ENCODE peak calls at places on chromosomes 4 and X, in nine cellular contexts. One of them, this sample, is unnamed.
A peak's percentile ranks its signal among the peaks of the same experiment; 100 is the strongest.

GRCh38 chrX:71618303-71618721 is at the start of gene CXCR3:
- DNase-seq in GM12864: no peak
- DNase-seq in foreskin keratinocyte: no peak
- DNase-seq in progenitor cell of endocrine pancreas: no peak
- DNase-seq in prostate gland: no peak
- DNase-seq in lung: peak; percentile 38
- DNase-seq in fibroblast of mammary gland: no peak
- DNase-seq in endodermal cell: no peak
- DNase-seq in B cell: no peak
- DNase-seq in this sample: peak; percentile 50

GRCh38 chr4:8708401-8709021 is 115.9 kb downstream of the CPZ start:
- DNase-seq in endodermal cell: peak; percentile 12
- DNase-seq in prostate gland: no peak
- DNase-seq in fibroblast of mammary gland: no peak
- DNase-seq in lung: no peak
- DNase-seq in GM12864: no peak
- DNase-seq in B cell: no peak
- DNase-seq in progenitor cell of endocrine pancreas: no peak
- DNase-seq in foreskin keratinocyte: no peak
- DNase-seq in this sample: no peak

GRCh38 chr4:68451246-68452211 is 4.3 kb downstream of the TMPRSS11E start:
- DNase-seq in foreskin keratinocyte: peak; percentile 63
- DNase-seq in prostate gland: no peak
- DNase-seq in progenitor cell of endocrine pancreas: no peak
- DNase-seq in GM12864: peak; percentile 3
- DNase-seq in lung: no peak
- DNase-seq in fibroblast of mammary gland: no peak
- DNase-seq in B cell: no peak
- DNase-seq in endodermal cell: no peak
- DNase-seq in this sample: no peak

GRCh38 chr4:53902786-53903185 is 161.6 kb downstream of the CHIC2 start:
- DNase-seq in fibroblast of mammary gland: peak; percentile 33
- DNase-seq in endodermal cell: no peak
- DNase-seq in prostate gland: no peak
- DNase-seq in lung: no peak
- DNase-seq in B cell: no peak
- DNase-seq in GM12864: no peak
- DNase-seq in progenitor cell of endocrine pancreas: no peak
- DNase-seq in foreskin keratinocyte: no peak
- DNase-seq in this sample: no peak

GRCh38 chrX:40607381-40607780 is 15.8 kb upstream of the MPC1L start:
- DNase-seq in endodermal cell: no peak
- DNase-seq in foreskin keratinocyte: no peak
- DNase-seq in progenitor cell of endocrine pancreas: no peak
- DNase-seq in lung: no peak
- DNase-seq in fibroblast of mammary gland: no peak
- DNase-seq in B cell: no peak
- DNase-seq in prostate gland: no peak
- DNase-seq in GM12864: no peak
- DNase-seq in this sample: no peak

GRCh38 chr4:159606835-159607234 is 504.0 kb downstream of the RAPGEF2 start:
- DNase-seq in prostate gland: no peak
- DNase-seq in lung: no peak
- DNase-seq in foreskin keratinocyte: no peak
- DNase-seq in B cell: no peak
- DNase-seq in fibroblast of mammary gland: no peak
- DNase-seq in GM12864: no peak
- DNase-seq in endodermal cell: no peak
- DNase-seq in progenitor cell of endocrine pancreas: no peak
- DNase-seq in this sample: no peak

GRCh38 chr4:19523964-19524363 is 727.7 kb upstream of the SLIT2 start:
- DNase-seq in prostate gland: no peak
- DNase-seq in B cell: no peak
- DNase-seq in endodermal cell: no peak
- DNase-seq in GM12864: no peak
- DNase-seq in foreskin keratinocyte: no peak
- DNase-seq in fibroblast of mammary gland: no peak
- DNase-seq in lung: no peak
- DNase-seq in progenitor cell of endocrine pancreas: no peak
- DNase-seq in this sample: no peak

GRCh38 chr4:173038192-173038896 is 130.3 kb upstream of the GALNT7 start:
- DNase-seq in progenitor cell of endocrine pancreas: no peak
- DNase-seq in foreskin keratinocyte: no peak
- DNase-seq in endodermal cell: no peak
- DNase-seq in B cell: no peak
- DNase-seq in GM12864: no peak
- DNase-seq in lung: no peak
- DNase-seq in fibroblast of mammary gland: no peak
- DNase-seq in prostate gland: peak; percentile 53
- DNase-seq in this sample: no peak

GRCh38 chrX:39487166-39488006 is 610.4 kb downstream of the BCOR start:
- DNase-seq in B cell: no peak
- DNase-seq in endodermal cell: no peak
- DNase-seq in prostate gland: no peak
- DNase-seq in foreskin keratinocyte: no peak
- DNase-seq in fibroblast of mammary gland: no peak
- DNase-seq in GM12864: peak; percentile 5
- DNase-seq in progenitor cell of endocrine pancreas: no peak
- DNase-seq in lung: no peak
- DNase-seq in this sample: no peak

GRCh38 chr4:36269116-36269515 is 12.3 kb upstream of the DTHD1 start:
- DNase-seq in B cell: no peak
- DNase-seq in GM12864: no peak
- DNase-seq in endodermal cell: no peak
- DNase-seq in foreskin keratinocyte: no peak
- DNase-seq in lung: no peak
- DNase-seq in prostate gland: no peak
- DNase-seq in progenitor cell of endocrine pancreas: no peak
- DNase-seq in fibroblast of mammary gland: no peak
- DNase-seq in this sample: no peak

GRCh38 chr4:57504139-57504538 is 394.0 kb upstream of the IGFBP7 start:
- DNase-seq in endodermal cell: no peak
- DNase-seq in B cell: no peak
- DNase-seq in foreskin keratinocyte: no peak
- DNase-seq in GM12864: no peak
- DNase-seq in fibroblast of mammary gland: no peak
- DNase-seq in prostate gland: no peak
- DNase-seq in lung: no peak
- DNase-seq in progenitor cell of endocrine pancreas: no peak
- DNase-seq in this sample: no peak

GRCh38 chrX:11416600-11416999 is 123.4 kb downstream of the AMELX start:
- DNase-seq in progenitor cell of endocrine pancreas: no peak
- DNase-seq in B cell: no peak
- DNase-seq in prostate gland: peak; percentile 78
- DNase-seq in endodermal cell: no peak
- DNase-seq in lung: no peak
- DNase-seq in GM12864: no peak
- DNase-seq in foreskin keratinocyte: peak; percentile 24
- DNase-seq in fibroblast of mammary gland: no peak
- DNase-seq in this sample: no peak

GRCh38 chrX:39922926-39923325 is 174.8 kb downstream of the BCOR start:
- DNase-seq in GM12864: no peak
- DNase-seq in foreskin keratinocyte: no peak
- DNase-seq in progenitor cell of endocrine pancreas: no peak
- DNase-seq in lung: no peak
- DNase-seq in B cell: no peak
- DNase-seq in endodermal cell: no peak
- DNase-seq in fibroblast of mammary gland: no peak
- DNase-seq in prostate gland: no peak
- DNase-seq in this sample: no peak

GRCh38 chr4:101670897-101671296 is 119.6 kb upstream of the BANK1 start:
- DNase-seq in fibroblast of mammary gland: no peak
- DNase-seq in progenitor cell of endocrine pancreas: no peak
- DNase-seq in prostate gland: no peak
- DNase-seq in GM12864: no peak
- DNase-seq in B cell: no peak
- DNase-seq in lung: no peak
- DNase-seq in endodermal cell: no peak
- DNase-seq in foreskin keratinocyte: no peak
- DNase-seq in this sample: no peak

GRCh38 chr4:15587649-15588048 is 67.5 kb downstream of the FBXL5 start:
- DNase-seq in foreskin keratinocyte: no peak
- DNase-seq in GM12864: no peak
- DNase-seq in progenitor cell of endocrine pancreas: no peak
- DNase-seq in fibroblast of mammary gland: peak; percentile 78
- DNase-seq in endodermal cell: no peak
- DNase-seq in prostate gland: no peak
- DNase-seq in B cell: no peak
- DNase-seq in lung: no peak
- DNase-seq in this sample: no peak

GRCh38 chr4:109701566-109702399 is 1.5 kb downstream of the CASP6 start:
- DNase-seq in fibroblast of mammary gland: no peak
- DNase-seq in GM12864: no peak
- DNase-seq in endodermal cell: peak; percentile 73
- DNase-seq in progenitor cell of endocrine pancreas: peak; percentile 18
- DNase-seq in lung: no peak
- DNase-seq in B cell: no peak
- DNase-seq in foreskin keratinocyte: no peak
- DNase-seq in prostate gland: no peak
- DNase-seq in this sample: peak; percentile 29

GRCh38 chr4:81625422-81626417 is 154.0 kb upstream of the RASGEF1B start:
- DNase-seq in GM12864: no peak
- DNase-seq in endodermal cell: no peak
- DNase-seq in foreskin keratinocyte: no peak
- DNase-seq in lung: no peak
- DNase-seq in prostate gland: no peak
- DNase-seq in fibroblast of mammary gland: no peak
- DNase-seq in progenitor cell of endocrine pancreas: no peak
- DNase-seq in B cell: no peak
- DNase-seq in this sample: no peak

GRCh38 chr4:2253160-2254084 is 8.5 kb downstream of the MXD4 start:
- DNase-seq in lung: no peak
- DNase-seq in B cell: peak; percentile 27
- DNase-seq in GM12864: no peak
- DNase-seq in prostate gland: peak; percentile 2
- DNase-seq in progenitor cell of endocrine pancreas: no peak
- DNase-seq in fibroblast of mammary gland: no peak
- DNase-seq in foreskin keratinocyte: no peak
- DNase-seq in endodermal cell: no peak
- DNase-seq in this sample: no peak

GRCh38 chrX:151922692-151923091 is 10.0 kb downstream of the MAGEA4 start:
- DNase-seq in endodermal cell: no peak
- DNase-seq in progenitor cell of endocrine pancreas: no peak
- DNase-seq in foreskin keratinocyte: no peak
- DNase-seq in lung: no peak
- DNase-seq in fibroblast of mammary gland: no peak
- DNase-seq in GM12864: no peak
- DNase-seq in prostate gland: no peak
- DNase-seq in B cell: no peak
- DNase-seq in this sample: no peak

GRCh38 chr4:26779674-26780073 is 81.0 kb upstream of the STIM2 start:
- DNase-seq in prostate gland: peak; percentile 83
- DNase-seq in GM12864: no peak
- DNase-seq in endodermal cell: no peak
- DNase-seq in lung: no peak
- DNase-seq in B cell: no peak
- DNase-seq in progenitor cell of endocrine pancreas: no peak
- DNase-seq in foreskin keratinocyte: peak; percentile 100
- DNase-seq in fibroblast of mammary gland: peak; percentile 58
- DNase-seq in this sample: no peak

GRCh38 chr4:38123555-38123954 is 163.4 kb downstream of the PTTG2 start:
- DNase-seq in foreskin keratinocyte: no peak
- DNase-seq in progenitor cell of endocrine pancreas: no peak
- DNase-seq in B cell: no peak
- DNase-seq in prostate gland: no peak
- DNase-seq in endodermal cell: no peak
- DNase-seq in GM12864: no peak
- DNase-seq in fibroblast of mammary gland: no peak
- DNase-seq in lung: no peak
- DNase-seq in this sample: no peak

GRCh38 chr4:71553605-71554004 is 214.8 kb downstream of the SLC4A4 start:
- DNase-seq in progenitor cell of endocrine pancreas: no peak
- DNase-seq in lung: no peak
- DNase-seq in GM12864: no peak
- DNase-seq in foreskin keratinocyte: no peak
- DNase-seq in B cell: no peak
- DNase-seq in fibroblast of mammary gland: peak; percentile 45
- DNase-seq in prostate gland: no peak
- DNase-seq in endodermal cell: no peak
- DNase-seq in this sample: no peak

GRCh38 chrX:30935985-30936384 is 46.9 kb upstream of the TAB3 start:
- DNase-seq in lung: no peak
- DNase-seq in foreskin keratinocyte: no peak
- DNase-seq in GM12864: no peak
- DNase-seq in progenitor cell of endocrine pancreas: no peak
- DNase-seq in fibroblast of mammary gland: peak; percentile 13
- DNase-seq in prostate gland: no peak
- DNase-seq in endodermal cell: peak; percentile 69
- DNase-seq in B cell: no peak
- DNase-seq in this sample: no peak
- TF ChIP-seq CTCF in lung: no peak
- TF ChIP-seq CTCF in foreskin keratinocyte: peak; percentile 24
- TF ChIP-seq CTCF in GM12864: no peak
- TF ChIP-seq CTCF in progenitor cell of endocrine pancreas: peak; percentile 41
- TF ChIP-seq CTCF in fibroblast of mammary gland: peak; percentile 6
- TF ChIP-seq CTCF in prostate gland: no peak
- TF ChIP-seq CTCF in endodermal cell: peak; percentile 63
- TF ChIP-seq CTCF in B cell: no peak
- TF ChIP-seq CTCF in this sample: peak; percentile 10

DNA sequence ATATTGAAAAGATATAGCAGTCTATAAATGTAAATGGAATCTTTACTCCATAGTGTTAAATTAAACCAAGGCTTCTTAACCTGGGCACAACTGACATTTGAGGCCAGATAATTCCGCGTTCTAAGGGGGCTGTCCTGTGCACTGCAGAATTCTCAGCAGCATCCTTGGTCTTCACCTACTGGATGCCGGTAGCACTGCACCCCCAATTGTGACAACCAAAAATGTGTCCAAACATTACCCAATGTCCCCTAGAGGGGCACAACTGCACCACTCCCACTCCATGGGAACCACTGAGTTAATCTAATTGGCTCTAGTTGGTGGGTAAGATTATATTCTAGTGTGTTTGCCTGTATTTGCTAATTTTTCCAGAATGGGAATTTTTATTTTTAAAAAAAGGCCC is 16.6 kb downstream of the AP1S2 start:
- DNase-seq in GM12864: no peak
- DNase-seq in lung: no peak
- DNase-seq in progenitor cell of endocrine pancreas: no peak
- DNase-seq in endodermal cell: peak; percentile 74
- DNase-seq in B cell: no peak
- DNase-seq in fibroblast of mammary gland: no peak
- DNase-seq in prostate gland: no peak
- DNase-seq in foreskin keratinocyte: no peak
- DNase-seq in this sample: no peak
- TF ChIP-seq CTCF in GM12864: peak; percentile 41
- TF ChIP-seq CTCF in lung: no peak
- TF ChIP-seq CTCF in progenitor cell of endocrine pancreas: peak; percentile 40
- TF ChIP-seq CTCF in endodermal cell: peak; percentile 72
- TF ChIP-seq CTCF in B cell: peak; percentile 37
- TF ChIP-seq CTCF in fibroblast of mammary gland: peak; percentile 44
- TF ChIP-seq CTCF in prostate gland: no peak
- TF ChIP-seq CTCF in foreskin keratinocyte: peak; percentile 14
- TF ChIP-seq CTCF in this sample: peak; percentile 10

GRCh38 chr4:5399790-5400421 is 308.5 kb downstream of the EVC2 start:
- DNase-seq in progenitor cell of endocrine pancreas: peak; percentile 24
- DNase-seq in endodermal cell: peak; percentile 78
- DNase-seq in prostate gland: no peak
- DNase-seq in foreskin keratinocyte: no peak
- DNase-seq in lung: no peak
- DNase-seq in GM12864: no peak
- DNase-seq in B cell: no peak
- DNase-seq in fibroblast of mammary gland: peak; percentile 6
- DNase-seq in this sample: no peak
- TF ChIP-seq CTCF in progenitor cell of endocrine pancreas: peak; percentile 82
- TF ChIP-seq CTCF in endodermal cell: peak; percentile 90
- TF ChIP-seq CTCF in prostate gland: peak; percentile 40
- TF ChIP-seq CTCF in foreskin keratinocyte: peak; percentile 71
- TF ChIP-seq CTCF in lung: no peak
- TF ChIP-seq CTCF in GM12864: peak; percentile 84
- TF ChIP-seq CTCF in B cell: peak; percentile 48
- TF ChIP-seq CTCF in fibroblast of mammary gland: peak; percentile 55
- TF ChIP-seq CTCF in this sample: peak; percentile 60

GRCh38 chr4:169005453-169006099 is 4.5 kb downstream of the CBR4 start:
- DNase-seq in lung: no peak
- DNase-seq in endodermal cell: no peak
- DNase-seq in fibroblast of mammary gland: peak; percentile 41
- DNase-seq in prostate gland: no peak
- DNase-seq in foreskin keratinocyte: no peak
- DNase-seq in GM12864: no peak
- DNase-seq in B cell: no peak
- DNase-seq in progenitor cell of endocrine pancreas: no peak
- DNase-seq in this sample: no peak
- TF ChIP-seq CTCF in lung: no peak
- TF ChIP-seq CTCF in endodermal cell: peak; percentile 80
- TF ChIP-seq CTCF in fibroblast of mammary gland: peak; percentile 49
- TF ChIP-seq CTCF in prostate gland: peak; percentile 37
- TF ChIP-seq CTCF in foreskin keratinocyte: peak; percentile 65
- TF ChIP-seq CTCF in GM12864: peak; percentile 29
- TF ChIP-seq CTCF in B cell: peak; percentile 34
- TF ChIP-seq CTCF in progenitor cell of endocrine pancreas: peak; percentile 38
- TF ChIP-seq CTCF in this sample: no peak